ENCODE peak calls at places on chromosome 1, in six cellular contexts. K is endodermal cell, N is AG09319, G is choroid plexus epithelial cell, A is right atrium auricular region, S is bronchial epithelial cell. Z is an unnamed sample.

GRCh38 chr1:176829261-176829976 is 335.1 kb downstream of the ASTN1 start:
- DNase-seq in S (no peak), N (no peak), K (peak), G (no peak), A (no peak), Z (no peak)

GRCh38 chr1:230104395-230105244 is 37.6 kb downstream of the GALNT2 start:
- DNase-seq in A (peak), S (peak), N (peak), K (peak), G (peak), Z (peak)

GRCh38 chr1:53572802-53573148 is 113.6 kb downstream of the DMRTB1 start:
- DNase-seq in A (no peak), S (no peak), K (no peak), N (no peak), G (no peak), Z (no peak)

GRCh38 chr1:10975567-10976326 is 36.7 kb upstream of the TARDBP start:
- DNase-seq in A (no peak), K (peak), S (peak), N (peak), G (peak), Z (peak)

GRCh38 chr1:56927171-56927570 is 38.6 kb downstream of the C8B start:
- DNase-seq in G (no peak), S (no peak), K (no peak), N (no peak), A (no peak), Z (no peak)

GRCh38 chr1:209220048-209220524 is 363.4 kb upstream of the CAMK1G start:
- DNase-seq in S (no peak), G (no peak), K (no peak), N (no peak), A (no peak), Z (no peak)

GRCh38 chr1:63732666-63733065 is 41.2 kb upstream of the ROR1 start:
- DNase-seq in K (no peak), G (peak), N (no peak), S (no peak), A (no peak), Z (no peak)

GRCh38 chr1:91803847-91804545 is 82.0 kb downstream of the TGFBR3 start:
- DNase-seq in N (no peak), S (peak), G (no peak), K (no peak), A (no peak), Z (no peak)

GRCh38 chr1:4495809-4496208 is 158.6 kb upstream of the AJAP1 start:
- DNase-seq in A (no peak), N (no peak), G (no peak), S (no peak), K (no peak), Z (no peak)

GRCh38 chr1:221431968-221432367 is 309.9 kb downstream of the DUSP10 start:
- DNase-seq in N (no peak), K (no peak), A (no peak), S (no peak), G (no peak), Z (no peak)

GRCh38 chr1:227856147-227856858 is 40.8 kb downstream of the PRSS38 start:
- DNase-seq in S (no peak), N (no peak), G (no peak), A (no peak), K (no peak), Z (no peak)

GRCh38 chr1:3827813-3828307 is 29.2 kb downstream of the CEP104 start:
- DNase-seq in S (no peak), K (peak), G (peak), N (no peak), A (no peak), Z (no peak)

GRCh38 chr1:3483801-3484444 is 29.5 kb downstream of the ARHGEF16 start:
- DNase-seq in A (no peak), S (peak), N (no peak), K (peak), G (peak), Z (no peak)

GRCh38 chr1:47684964-47685762 is 247.3 kb downstream of the FOXD2 start:
- DNase-seq in K (peak), N (no peak), A (no peak), G (peak), S (no peak), Z (no peak)

GRCh38 chr1:211518330-211519289 is 26.6 kb upstream of the RD3 start:
- DNase-seq in A (no peak), G (no peak), S (no peak), K (no peak), N (no peak), Z (no peak)

GRCh38 chr1:244436336-244437102 is 15.2 kb downstream of the ADSS2 start:
- DNase-seq in G (peak), N (no peak), S (peak), K (no peak), A (no peak), Z (no peak)

GRCh38 chr1:118588566-118588965 is 399.6 kb downstream of the TBX15 start:
- DNase-seq in N (no peak), A (no peak), S (no peak), K (no peak), G (no peak), Z (no peak)
- TF ChIP-seq CTCF in N (no peak), A (no peak), S (no peak), K (no peak), G (no peak), Z (no peak)

GRCh38 chr1:200535605-200536004 is 84.9 kb downstream of the KIF14 start:
- DNase-seq in S (peak), N (no peak), K (peak), A (peak), G (no peak), Z (no peak)
- TF ChIP-seq CTCF in S (peak), N (no peak), K (peak), A (no peak), G (no peak), Z (no peak)

DNA sequence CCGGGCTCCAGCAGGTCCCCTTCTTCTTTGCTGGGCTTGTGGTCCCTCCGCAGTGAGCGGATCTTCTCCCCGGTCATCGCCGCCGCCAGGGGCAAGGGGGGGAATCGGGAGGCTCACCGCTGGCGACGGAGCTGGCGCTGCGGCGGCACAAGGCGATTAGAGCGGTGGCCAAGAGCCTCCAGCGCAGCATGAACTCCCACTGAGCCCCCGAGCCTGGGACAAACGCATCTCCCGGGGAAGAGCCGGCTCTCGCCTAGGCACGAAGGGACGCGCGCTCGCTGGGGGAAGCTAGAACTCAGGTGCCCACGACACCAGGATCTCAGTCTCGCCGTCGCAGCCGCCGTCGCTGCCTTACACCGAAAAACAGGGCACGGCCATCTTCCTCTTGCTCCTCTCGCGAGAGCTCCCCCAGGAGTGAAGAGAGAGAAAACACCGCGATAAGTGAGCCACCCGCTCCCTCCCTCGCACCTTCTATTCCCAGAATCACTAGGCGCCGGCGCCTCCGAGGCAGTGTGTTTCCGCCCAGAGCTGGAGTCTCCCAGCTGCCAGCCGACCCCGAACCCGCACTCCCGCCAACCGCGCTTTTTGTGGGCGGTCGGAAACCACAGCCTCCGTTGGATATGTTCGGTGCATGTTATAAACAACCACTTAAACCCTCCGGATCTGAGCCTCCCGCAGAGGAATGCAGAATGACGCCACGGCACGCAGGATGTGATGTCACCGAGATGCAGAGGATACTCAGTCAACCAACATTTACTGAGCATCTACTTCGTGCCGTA is at the start of gene ANKRD13C:
- DNase-seq in G (peak), A (peak), S (peak), N (peak), K (peak), Z (peak)
- TF ChIP-seq CTCF in G (no peak), A (no peak), S (no peak), N (no peak), K (peak), Z (peak)

DNA sequence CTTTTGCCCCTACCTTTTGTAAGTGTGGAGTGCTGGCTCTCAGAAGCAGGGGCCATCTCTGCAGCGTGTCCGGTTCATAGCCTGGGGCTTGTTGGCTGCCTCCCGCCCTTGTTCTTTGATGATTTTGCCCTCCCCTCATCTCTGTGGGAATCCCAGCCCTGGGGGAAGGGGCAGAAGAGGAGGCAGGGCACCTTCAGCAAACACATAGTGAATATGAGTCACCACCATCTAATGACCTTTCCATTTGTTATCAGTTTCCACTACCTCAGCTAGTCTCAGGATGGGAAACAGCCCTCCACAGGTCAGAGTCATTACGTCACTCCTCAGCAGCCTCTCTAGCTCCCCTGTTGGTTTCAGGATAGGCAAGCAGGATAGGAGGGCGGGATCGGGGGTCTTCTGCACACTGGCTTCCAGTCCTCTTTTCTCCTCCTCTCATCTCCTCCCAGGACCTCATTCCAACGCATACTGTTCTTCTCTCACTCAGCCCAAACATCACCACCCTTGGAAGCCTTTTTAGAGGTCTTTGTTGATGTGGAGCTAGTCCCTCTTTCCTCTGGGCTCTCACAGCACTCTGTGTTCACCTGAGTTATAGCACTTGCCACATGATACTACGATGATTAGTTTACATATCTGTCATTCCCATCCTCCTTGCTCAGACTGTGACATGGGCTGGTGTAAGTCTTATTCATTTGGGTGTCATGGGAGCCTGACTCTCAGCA is 15.8 kb downstream of the GADD45A start:
- DNase-seq in G (peak), N (no peak), K (peak), A (no peak), S (peak), Z (no peak)
- TF ChIP-seq CTCF in G (peak), N (peak), K (peak), A (no peak), S (peak), Z (peak)

Z was measured in AG09309.